ENCODE peak calls at places on chromosomes 16 and 17, in ten cellular contexts. C is DND-41; L is H9; B is endodermal cell; Z is foreskin keratinocyte; F is kidney; Q is fibroblast of lung; I is CD8-positive, alpha-beta T cell; V is neural progenitor cell; W is neuronal stem cell. D is an unnamed sample. For H3K4me1, the result is how much of the 10 kb centered on the place peaks cover.

GRCh38 chr16:61946019-61946418 is 90.2 kb downstream of the CDH8 start:
- DNase-seq in C (no peak), L (no peak), B (no peak), Z (no peak), F (no peak), Q (no peak), I (no peak), V (no peak), W (no peak), D (no peak)

GRCh38 chr16:27778171-27778925 is 228.4 kb downstream of the KATNIP start:
- DNase-seq in C (no peak), L (no peak), B (no peak), Z (no peak), F (peak), Q (no peak), I (no peak), V (no peak), W (no peak), D (no peak)

GRCh38 chr16:15857779-15858560 is 1.1 kb upstream of the MYH11 start:
- DNase-seq in C (no peak), L (peak), B (peak), Z (peak), F (peak), Q (peak), I (no peak), V (peak), W (peak), D (no peak)

GRCh38 chr16:89013111-89013510 is 36.1 kb upstream of the CBFA2T3 start:
- DNase-seq in C (no peak), L (no peak), B (peak), Z (no peak), F (no peak), Q (no peak), I (no peak), V (no peak), W (no peak), D (no peak)

GRCh38 chr17:37301288-37301687 is 74.5 kb upstream of the C17orf78 start:
- DNase-seq in C (no peak), L (no peak), B (no peak), Z (no peak), F (no peak), Q (peak), I (no peak), V (peak), W (no peak), D (no peak)

GRCh38 chr17:30547778-30548177 is 70.6 kb downstream of the GOSR1 start:
- DNase-seq in C (no peak), L (no peak), B (no peak), Z (no peak), F (no peak), Q (no peak), I (no peak), V (no peak), W (no peak), D (no peak)

GRCh38 chr17:16463341-16464000 is 28.5 kb downstream of the LRRC75A start:
- DNase-seq in C (no peak), L (peak), B (peak), Z (no peak), F (no peak), Q (peak), I (no peak), V (no peak), W (no peak), D (no peak)

GRCh38 chr17:47864791-47865216 is 13.8 kb upstream of the SP6 start:
- DNase-seq in C (no peak), L (no peak), B (no peak), Z (peak), F (no peak), Q (no peak), I (no peak), V (no peak), W (no peak), D (no peak)

GRCh38 chr17:22454070-22454999 is 762.0 kb downstream of the KCNJ18 start:
- DNase-seq in C (no peak), L (no peak), B (no peak), Z (no peak), F (no peak), Q (no peak), I (no peak), V (no peak), W (no peak), D (no peak)

GRCh38 chr16:28511031-28511430 is 4.4 kb upstream of the IL27 start:
- DNase-seq in C (no peak), L (no peak), B (no peak), Z (no peak), F (no peak), Q (no peak), I (no peak), V (no peak), W (no peak), D (no peak)

GRCh38 chr17:28937044-28937729 is 14.1 kb downstream of the PHF12 start:
- DNase-seq in C (no peak), L (no peak), B (peak), Z (no peak), F (no peak), Q (peak), I (no peak), V (no peak), W (no peak), D (no peak)

GRCh38 chr17:71628306-71628705 is 492.5 kb upstream of the SOX9 start:
- DNase-seq in C (peak), L (no peak), B (no peak), Z (no peak), F (no peak), Q (no peak), I (no peak), V (no peak), W (no peak), D (no peak)

GRCh38 chr17:40319651-40320550 is 10.9 kb downstream of the RARA start:
- DNase-seq in C (peak), L (peak), B (no peak), Z (no peak), F (peak), Q (no peak), I (peak), V (no peak), W (no peak), D (no peak)

GRCh38 chr17:17538417-17539391 is 42.5 kb upstream of the RASD1 start:
- DNase-seq in C (no peak), L (no peak), B (no peak), Z (no peak), F (no peak), Q (peak), I (no peak), V (no peak), W (no peak), D (peak)

GRCh38 chr17:49777577-49777976 is 10.9 kb upstream of the KAT7 start:
- DNase-seq in C (no peak), L (no peak), B (no peak), Z (no peak), F (no peak), Q (no peak), I (no peak), V (peak), W (no peak), D (no peak)

GRCh38 chr17:61158372-61158771 is 241.3 kb upstream of the TBX2 start:
- DNase-seq in C (no peak), L (no peak), B (no peak), Z (no peak), F (no peak), Q (peak), I (no peak), V (no peak), W (no peak), D (no peak)

GRCh38 chr17:2580156-2580555 is 13.3 kb upstream of the PAFAH1B1 start:
- DNase-seq in C (no peak), L (no peak), B (peak), Z (no peak), F (no peak), Q (no peak), I (no peak), V (peak), W (no peak), D (no peak)

GRCh38 chr16:73531021-73531420 is 483.1 kb upstream of the ZFHX3 start:
- DNase-seq in C (no peak), L (no peak), B (no peak), Z (no peak), F (no peak), Q (no peak), I (no peak), V (no peak), W (no peak), D (no peak)
- H3K4me1 ChIP-seq in C (under half), L (under half), B (under half), Z (under half), F (under half), Q (under half), I (under half), V (under half), W (under half), D (under half)

GRCh38 chr17:53106886-53107285 is 715.8 kb upstream of the KIF2B start:
- DNase-seq in C (no peak), L (no peak), B (no peak), Z (no peak), F (no peak), Q (no peak), I (no peak), V (no peak), W (no peak), D (no peak)
- H3K4me1 ChIP-seq in C (under half), L (under half), B (under half), Z (under half), F (under half), Q (under half), I (under half), V (under half), W (under half), D (under half)

DNA sequence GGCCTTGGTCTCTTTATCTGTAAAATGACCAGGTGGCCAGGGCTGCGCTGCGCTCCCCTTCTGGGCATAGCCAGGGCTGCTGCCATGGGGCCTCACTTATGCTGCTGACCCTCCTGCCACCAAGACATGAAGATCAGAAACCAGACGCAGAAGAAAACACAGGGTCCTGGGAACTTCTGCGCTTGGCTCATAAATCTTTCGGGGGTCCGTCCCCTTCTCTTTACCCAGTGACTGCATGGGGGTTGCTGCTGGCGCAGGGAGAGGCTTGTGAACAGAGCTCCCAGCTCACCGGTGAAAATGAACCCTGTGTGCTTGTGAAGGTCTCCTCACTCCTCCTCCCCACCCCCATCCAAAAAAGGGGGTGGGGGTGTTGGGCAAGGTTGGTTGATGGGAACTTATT is 5.7 kb upstream of the FOXL1 start:
- DNase-seq in C (no peak), L (no peak), B (no peak), Z (no peak), F (no peak), Q (no peak), I (no peak), V (no peak), W (no peak), D (no peak)
- H3K4me1 ChIP-seq in C (under half), L (under half), B (under half), Z (under half), F (under half), Q (under half), I (under half), V (under half), W (under half), D (under half)

GRCh38 chr17:78992542-78993212 is 13.0 kb upstream of the LGALS3BP start:
- DNase-seq in C (no peak), L (no peak), B (no peak), Z (no peak), F (no peak), Q (no peak), I (no peak), V (no peak), W (no peak), D (no peak)
- H3K4me1 ChIP-seq in C (under half), L (under half), B (under half), Z (under half), F (under half), Q (under half), I (under half), V (under half), W (under half), D (under half)

GRCh38 chr16:67924140-67924906 is 7.3 kb downstream of the CTRL start:
- DNase-seq in C (no peak), L (no peak), B (no peak), Z (no peak), F (no peak), Q (no peak), I (no peak), V (no peak), W (no peak), D (no peak)

GRCh38 chr16:67919618-67920210 is 11.9 kb downstream of the CTRL start:
- DNase-seq in C (no peak), L (no peak), B (no peak), Z (no peak), F (no peak), Q (no peak), I (no peak), V (no peak), W (no peak), D (no peak)

GRCh38 chr16:67923414-67924127 is 8.1 kb downstream of the CTRL start:
- DNase-seq in C (no peak), L (no peak), B (no peak), Z (no peak), F (no peak), Q (no peak), I (no peak), V (no peak), W (no peak), D (no peak)

GRCh38 chr16:67922740-67923139 is 8.9 kb downstream of the CTRL start:
- DNase-seq in C (no peak), L (no peak), B (no peak), Z (no peak), F (no peak), Q (no peak), I (no peak), V (no peak), W (no peak), D (no peak)

GRCh38 chr16:67922221-67922620 is 9.4 kb downstream of the CTRL start:
- DNase-seq in C (no peak), L (no peak), B (no peak), Z (no peak), F (no peak), Q (no peak), I (no peak), V (no peak), W (no peak), D (no peak)
- H3K4me1 ChIP-seq in C (under half), L (under half), B (under half), Z (under half), F (under half), Q (under half), I (under half), V (under half), W (under half), D (under half)